ENCODE peak calls at places on chromosomes 2 and 18, in ten cellular contexts. One of them, this sample, is unnamed.
A peak's percentile ranks its signal among the peaks of the same experiment; 100 is the strongest.

GRCh38 chr2:46545015-46545839 is 65.9 kb downstream of the TMEM247 start:
- DNase-seq in ELR: no peak
- DNase-seq in activated CD4-positive, CD25-positive, alpha-beta regulatory T cell treated with anti-CD3 and anti-CD28 coated beads, Interleukin-2, amount 50 U/mL, for 16 hours: no peak
- DNase-seq in IMR-90: no peak
- DNase-seq in cardiac septum: no peak
- DNase-seq in activated CD4-positive, alpha-beta T cell treated with anti-CD3 and anti-CD28 coated beads, Interleukin-2, amount 50 U/mL, for 4 hours: no peak
- DNase-seq in stimulated activated naive CD8-positive, alpha-beta T cell treated with anti-CD3 and anti-CD28 coated beads, Interleukin-15, amount 100 ng/mL, for 72 hours: no peak
- DNase-seq in amniotic stem cell: no peak
- DNase-seq in AG08396: no peak
- DNase-seq in NCI-H2029: no peak
- DNase-seq in this sample: no peak

GRCh38 chr2:120908314-120908975 is 172.8 kb downstream of the GLI2 start:
- DNase-seq in ELR: peak; percentile 42
- DNase-seq in activated CD4-positive, CD25-positive, alpha-beta regulatory T cell treated with anti-CD3 and anti-CD28 coated beads, Interleukin-2, amount 50 U/mL, for 16 hours: no peak
- DNase-seq in IMR-90: peak; percentile 18
- DNase-seq in cardiac septum: no peak
- DNase-seq in activated CD4-positive, alpha-beta T cell treated with anti-CD3 and anti-CD28 coated beads, Interleukin-2, amount 50 U/mL, for 4 hours: no peak
- DNase-seq in stimulated activated naive CD8-positive, alpha-beta T cell treated with anti-CD3 and anti-CD28 coated beads, Interleukin-15, amount 100 ng/mL, for 72 hours: no peak
- DNase-seq in amniotic stem cell: no peak
- DNase-seq in AG08396: no peak
- DNase-seq in NCI-H2029: no peak
- DNase-seq in this sample: no peak

GRCh38 chr2:222451270-222451674 is 26.9 kb downstream of the SGPP2 start:
- DNase-seq in ELR: peak; percentile 36
- DNase-seq in activated CD4-positive, CD25-positive, alpha-beta regulatory T cell treated with anti-CD3 and anti-CD28 coated beads, Interleukin-2, amount 50 U/mL, for 16 hours: no peak
- DNase-seq in IMR-90: no peak
- DNase-seq in cardiac septum: no peak
- DNase-seq in activated CD4-positive, alpha-beta T cell treated with anti-CD3 and anti-CD28 coated beads, Interleukin-2, amount 50 U/mL, for 4 hours: no peak
- DNase-seq in stimulated activated naive CD8-positive, alpha-beta T cell treated with anti-CD3 and anti-CD28 coated beads, Interleukin-15, amount 100 ng/mL, for 72 hours: no peak
- DNase-seq in amniotic stem cell: no peak
- DNase-seq in AG08396: no peak
- DNase-seq in NCI-H2029: no peak
- DNase-seq in this sample: no peak

GRCh38 chr2:161576421-161576820 is 47.8 kb upstream of the SLC4A10 start:
- DNase-seq in ELR: peak; percentile 45
- DNase-seq in activated CD4-positive, CD25-positive, alpha-beta regulatory T cell treated with anti-CD3 and anti-CD28 coated beads, Interleukin-2, amount 50 U/mL, for 16 hours: no peak
- DNase-seq in IMR-90: no peak
- DNase-seq in cardiac septum: no peak
- DNase-seq in activated CD4-positive, alpha-beta T cell treated with anti-CD3 and anti-CD28 coated beads, Interleukin-2, amount 50 U/mL, for 4 hours: no peak
- DNase-seq in stimulated activated naive CD8-positive, alpha-beta T cell treated with anti-CD3 and anti-CD28 coated beads, Interleukin-15, amount 100 ng/mL, for 72 hours: peak; percentile 20
- DNase-seq in amniotic stem cell: no peak
- DNase-seq in AG08396: no peak
- DNase-seq in NCI-H2029: no peak
- DNase-seq in this sample: no peak

GRCh38 chr2:148756292-148756975 is 111.9 kb downstream of the EPC2 start:
- DNase-seq in ELR: peak; percentile 94
- DNase-seq in activated CD4-positive, CD25-positive, alpha-beta regulatory T cell treated with anti-CD3 and anti-CD28 coated beads, Interleukin-2, amount 50 U/mL, for 16 hours: no peak
- DNase-seq in IMR-90: peak; percentile 92
- DNase-seq in cardiac septum: no peak
- DNase-seq in activated CD4-positive, alpha-beta T cell treated with anti-CD3 and anti-CD28 coated beads, Interleukin-2, amount 50 U/mL, for 4 hours: no peak
- DNase-seq in stimulated activated naive CD8-positive, alpha-beta T cell treated with anti-CD3 and anti-CD28 coated beads, Interleukin-15, amount 100 ng/mL, for 72 hours: no peak
- DNase-seq in amniotic stem cell: no peak
- DNase-seq in AG08396: peak; percentile 2
- DNase-seq in NCI-H2029: no peak
- DNase-seq in this sample: peak; percentile 50

GRCh38 chr2:65688166-65688886 is 255.9 kb upstream of the SPRED2 start:
- DNase-seq in ELR: no peak
- DNase-seq in activated CD4-positive, CD25-positive, alpha-beta regulatory T cell treated with anti-CD3 and anti-CD28 coated beads, Interleukin-2, amount 50 U/mL, for 16 hours: no peak
- DNase-seq in IMR-90: no peak
- DNase-seq in cardiac septum: no peak
- DNase-seq in activated CD4-positive, alpha-beta T cell treated with anti-CD3 and anti-CD28 coated beads, Interleukin-2, amount 50 U/mL, for 4 hours: no peak
- DNase-seq in stimulated activated naive CD8-positive, alpha-beta T cell treated with anti-CD3 and anti-CD28 coated beads, Interleukin-15, amount 100 ng/mL, for 72 hours: no peak
- DNase-seq in amniotic stem cell: no peak
- DNase-seq in AG08396: no peak
- DNase-seq in NCI-H2029: no peak
- DNase-seq in this sample: no peak

GRCh38 chr2:108268001-108268400 is 20.7 kb upstream of the SULT1C2 start:
- DNase-seq in ELR: peak; percentile 85
- DNase-seq in activated CD4-positive, CD25-positive, alpha-beta regulatory T cell treated with anti-CD3 and anti-CD28 coated beads, Interleukin-2, amount 50 U/mL, for 16 hours: no peak
- DNase-seq in IMR-90: peak; percentile 91
- DNase-seq in cardiac septum: no peak
- DNase-seq in activated CD4-positive, alpha-beta T cell treated with anti-CD3 and anti-CD28 coated beads, Interleukin-2, amount 50 U/mL, for 4 hours: no peak
- DNase-seq in stimulated activated naive CD8-positive, alpha-beta T cell treated with anti-CD3 and anti-CD28 coated beads, Interleukin-15, amount 100 ng/mL, for 72 hours: no peak
- DNase-seq in amniotic stem cell: peak; percentile 42
- DNase-seq in AG08396: peak; percentile 29
- DNase-seq in NCI-H2029: no peak
- DNase-seq in this sample: peak; percentile 70

GRCh38 chr18:63182247-63182771 is 137.3 kb downstream of the BCL2 start:
- DNase-seq in ELR: no peak
- DNase-seq in activated CD4-positive, CD25-positive, alpha-beta regulatory T cell treated with anti-CD3 and anti-CD28 coated beads, Interleukin-2, amount 50 U/mL, for 16 hours: no peak
- DNase-seq in IMR-90: no peak
- DNase-seq in cardiac septum: no peak
- DNase-seq in activated CD4-positive, alpha-beta T cell treated with anti-CD3 and anti-CD28 coated beads, Interleukin-2, amount 50 U/mL, for 4 hours: no peak
- DNase-seq in stimulated activated naive CD8-positive, alpha-beta T cell treated with anti-CD3 and anti-CD28 coated beads, Interleukin-15, amount 100 ng/mL, for 72 hours: no peak
- DNase-seq in amniotic stem cell: no peak
- DNase-seq in AG08396: no peak
- DNase-seq in NCI-H2029: no peak
- DNase-seq in this sample: no peak

GRCh38 chr2:208192611-208193248 is 2.9 kb upstream of the C2orf80 start:
- DNase-seq in ELR: no peak
- DNase-seq in activated CD4-positive, CD25-positive, alpha-beta regulatory T cell treated with anti-CD3 and anti-CD28 coated beads, Interleukin-2, amount 50 U/mL, for 16 hours: no peak
- DNase-seq in IMR-90: no peak
- DNase-seq in cardiac septum: no peak
- DNase-seq in activated CD4-positive, alpha-beta T cell treated with anti-CD3 and anti-CD28 coated beads, Interleukin-2, amount 50 U/mL, for 4 hours: no peak
- DNase-seq in stimulated activated naive CD8-positive, alpha-beta T cell treated with anti-CD3 and anti-CD28 coated beads, Interleukin-15, amount 100 ng/mL, for 72 hours: no peak
- DNase-seq in amniotic stem cell: no peak
- DNase-seq in AG08396: no peak
- DNase-seq in NCI-H2029: no peak
- DNase-seq in this sample: no peak

GRCh38 chr2:228699888-228700287 is 518.4 kb upstream of the SPHKAP start:
- DNase-seq in ELR: peak; percentile 69
- DNase-seq in activated CD4-positive, CD25-positive, alpha-beta regulatory T cell treated with anti-CD3 and anti-CD28 coated beads, Interleukin-2, amount 50 U/mL, for 16 hours: no peak
- DNase-seq in IMR-90: no peak
- DNase-seq in cardiac septum: no peak
- DNase-seq in activated CD4-positive, alpha-beta T cell treated with anti-CD3 and anti-CD28 coated beads, Interleukin-2, amount 50 U/mL, for 4 hours: no peak
- DNase-seq in stimulated activated naive CD8-positive, alpha-beta T cell treated with anti-CD3 and anti-CD28 coated beads, Interleukin-15, amount 100 ng/mL, for 72 hours: no peak
- DNase-seq in amniotic stem cell: no peak
- DNase-seq in AG08396: no peak
- DNase-seq in NCI-H2029: no peak
- DNase-seq in this sample: no peak

GRCh38 chr2:96113951-96114350 is 2.4 kb downstream of the ADRA2B start:
- DNase-seq in ELR: no peak
- DNase-seq in activated CD4-positive, CD25-positive, alpha-beta regulatory T cell treated with anti-CD3 and anti-CD28 coated beads, Interleukin-2, amount 50 U/mL, for 16 hours: no peak
- DNase-seq in IMR-90: no peak
- DNase-seq in cardiac septum: no peak
- DNase-seq in activated CD4-positive, alpha-beta T cell treated with anti-CD3 and anti-CD28 coated beads, Interleukin-2, amount 50 U/mL, for 4 hours: no peak
- DNase-seq in stimulated activated naive CD8-positive, alpha-beta T cell treated with anti-CD3 and anti-CD28 coated beads, Interleukin-15, amount 100 ng/mL, for 72 hours: no peak
- DNase-seq in amniotic stem cell: no peak
- DNase-seq in AG08396: no peak
- DNase-seq in NCI-H2029: no peak
- DNase-seq in this sample: no peak

GRCh38 chr2:33337385-33337784 is 139.1 kb upstream of the RASGRP3 start:
- DNase-seq in ELR: no peak
- DNase-seq in activated CD4-positive, CD25-positive, alpha-beta regulatory T cell treated with anti-CD3 and anti-CD28 coated beads, Interleukin-2, amount 50 U/mL, for 16 hours: no peak
- DNase-seq in IMR-90: no peak
- DNase-seq in cardiac septum: no peak
- DNase-seq in activated CD4-positive, alpha-beta T cell treated with anti-CD3 and anti-CD28 coated beads, Interleukin-2, amount 50 U/mL, for 4 hours: no peak
- DNase-seq in stimulated activated naive CD8-positive, alpha-beta T cell treated with anti-CD3 and anti-CD28 coated beads, Interleukin-15, amount 100 ng/mL, for 72 hours: no peak
- DNase-seq in amniotic stem cell: no peak
- DNase-seq in AG08396: no peak
- DNase-seq in NCI-H2029: no peak
- DNase-seq in this sample: no peak

GRCh38 chr2:14197293-14197692 is 435.2 kb upstream of the LRATD1 start:
- DNase-seq in ELR: no peak
- DNase-seq in activated CD4-positive, CD25-positive, alpha-beta regulatory T cell treated with anti-CD3 and anti-CD28 coated beads, Interleukin-2, amount 50 U/mL, for 16 hours: no peak
- DNase-seq in IMR-90: no peak
- DNase-seq in cardiac septum: no peak
- DNase-seq in activated CD4-positive, alpha-beta T cell treated with anti-CD3 and anti-CD28 coated beads, Interleukin-2, amount 50 U/mL, for 4 hours: no peak
- DNase-seq in stimulated activated naive CD8-positive, alpha-beta T cell treated with anti-CD3 and anti-CD28 coated beads, Interleukin-15, amount 100 ng/mL, for 72 hours: no peak
- DNase-seq in amniotic stem cell: no peak
- DNase-seq in AG08396: no peak
- DNase-seq in NCI-H2029: no peak
- DNase-seq in this sample: no peak

GRCh38 chr2:145777297-145777696 is 1257.4 kb upstream of the ZEB2 start:
- DNase-seq in ELR: peak; percentile 74
- DNase-seq in activated CD4-positive, CD25-positive, alpha-beta regulatory T cell treated with anti-CD3 and anti-CD28 coated beads, Interleukin-2, amount 50 U/mL, for 16 hours: no peak
- DNase-seq in IMR-90: peak; percentile 77
- DNase-seq in cardiac septum: no peak
- DNase-seq in activated CD4-positive, alpha-beta T cell treated with anti-CD3 and anti-CD28 coated beads, Interleukin-2, amount 50 U/mL, for 4 hours: no peak
- DNase-seq in stimulated activated naive CD8-positive, alpha-beta T cell treated with anti-CD3 and anti-CD28 coated beads, Interleukin-15, amount 100 ng/mL, for 72 hours: no peak
- DNase-seq in amniotic stem cell: no peak
- DNase-seq in AG08396: no peak
- DNase-seq in NCI-H2029: no peak
- DNase-seq in this sample: peak; percentile 66

GRCh38 chr2:100870652-100871531 is 51.0 kb downstream of the NPAS2 start:
- DNase-seq in ELR: peak; percentile 63
- DNase-seq in activated CD4-positive, CD25-positive, alpha-beta regulatory T cell treated with anti-CD3 and anti-CD28 coated beads, Interleukin-2, amount 50 U/mL, for 16 hours: no peak
- DNase-seq in IMR-90: no peak
- DNase-seq in cardiac septum: no peak
- DNase-seq in activated CD4-positive, alpha-beta T cell treated with anti-CD3 and anti-CD28 coated beads, Interleukin-2, amount 50 U/mL, for 4 hours: no peak
- DNase-seq in stimulated activated naive CD8-positive, alpha-beta T cell treated with anti-CD3 and anti-CD28 coated beads, Interleukin-15, amount 100 ng/mL, for 72 hours: no peak
- DNase-seq in amniotic stem cell: no peak
- DNase-seq in AG08396: no peak
- DNase-seq in NCI-H2029: no peak
- DNase-seq in this sample: no peak

GRCh38 chr2:168926621-168927386 is 25.7 kb downstream of the G6PC2 start:
- DNase-seq in ELR: no peak
- DNase-seq in activated CD4-positive, CD25-positive, alpha-beta regulatory T cell treated with anti-CD3 and anti-CD28 coated beads, Interleukin-2, amount 50 U/mL, for 16 hours: no peak
- DNase-seq in IMR-90: no peak
- DNase-seq in cardiac septum: no peak
- DNase-seq in activated CD4-positive, alpha-beta T cell treated with anti-CD3 and anti-CD28 coated beads, Interleukin-2, amount 50 U/mL, for 4 hours: no peak
- DNase-seq in stimulated activated naive CD8-positive, alpha-beta T cell treated with anti-CD3 and anti-CD28 coated beads, Interleukin-15, amount 100 ng/mL, for 72 hours: no peak
- DNase-seq in amniotic stem cell: no peak
- DNase-seq in AG08396: no peak
- DNase-seq in NCI-H2029: no peak
- DNase-seq in this sample: no peak

GRCh38 chr2:216877085-216877484 is 17.2 kb upstream of the TNP1 start:
- DNase-seq in ELR: peak; percentile 17
- DNase-seq in activated CD4-positive, CD25-positive, alpha-beta regulatory T cell treated with anti-CD3 and anti-CD28 coated beads, Interleukin-2, amount 50 U/mL, for 16 hours: no peak
- DNase-seq in IMR-90: no peak
- DNase-seq in cardiac septum: no peak
- DNase-seq in activated CD4-positive, alpha-beta T cell treated with anti-CD3 and anti-CD28 coated beads, Interleukin-2, amount 50 U/mL, for 4 hours: no peak
- DNase-seq in stimulated activated naive CD8-positive, alpha-beta T cell treated with anti-CD3 and anti-CD28 coated beads, Interleukin-15, amount 100 ng/mL, for 72 hours: no peak
- DNase-seq in amniotic stem cell: no peak
- DNase-seq in AG08396: no peak
- DNase-seq in NCI-H2029: no peak
- DNase-seq in this sample: no peak

GRCh38 chr18:55794288-55795052 is 206.5 kb upstream of the TCF4 start:
- DNase-seq in ELR: no peak
- DNase-seq in activated CD4-positive, CD25-positive, alpha-beta regulatory T cell treated with anti-CD3 and anti-CD28 coated beads, Interleukin-2, amount 50 U/mL, for 16 hours: no peak
- DNase-seq in IMR-90: peak; percentile 65
- DNase-seq in cardiac septum: no peak
- DNase-seq in activated CD4-positive, alpha-beta T cell treated with anti-CD3 and anti-CD28 coated beads, Interleukin-2, amount 50 U/mL, for 4 hours: no peak
- DNase-seq in stimulated activated naive CD8-positive, alpha-beta T cell treated with anti-CD3 and anti-CD28 coated beads, Interleukin-15, amount 100 ng/mL, for 72 hours: no peak
- DNase-seq in amniotic stem cell: no peak
- DNase-seq in AG08396: peak; percentile 31
- DNase-seq in NCI-H2029: no peak
- DNase-seq in this sample: no peak

GRCh38 chr2:171410101-171410500 is 23.7 kb downstream of the METTL8 start:
- DNase-seq in ELR: peak; percentile 39
- DNase-seq in activated CD4-positive, CD25-positive, alpha-beta regulatory T cell treated with anti-CD3 and anti-CD28 coated beads, Interleukin-2, amount 50 U/mL, for 16 hours: no peak
- DNase-seq in IMR-90: peak; percentile 53
- DNase-seq in cardiac septum: no peak
- DNase-seq in activated CD4-positive, alpha-beta T cell treated with anti-CD3 and anti-CD28 coated beads, Interleukin-2, amount 50 U/mL, for 4 hours: no peak
- DNase-seq in stimulated activated naive CD8-positive, alpha-beta T cell treated with anti-CD3 and anti-CD28 coated beads, Interleukin-15, amount 100 ng/mL, for 72 hours: no peak
- DNase-seq in amniotic stem cell: no peak
- DNase-seq in AG08396: no peak
- DNase-seq in NCI-H2029: no peak
- DNase-seq in this sample: no peak

GRCh38 chr2:141618457-141618856 is 512.4 kb downstream of the LRP1B start:
- DNase-seq in ELR: no peak
- DNase-seq in activated CD4-positive, CD25-positive, alpha-beta regulatory T cell treated with anti-CD3 and anti-CD28 coated beads, Interleukin-2, amount 50 U/mL, for 16 hours: no peak
- DNase-seq in IMR-90: no peak
- DNase-seq in cardiac septum: no peak
- DNase-seq in activated CD4-positive, alpha-beta T cell treated with anti-CD3 and anti-CD28 coated beads, Interleukin-2, amount 50 U/mL, for 4 hours: no peak
- DNase-seq in stimulated activated naive CD8-positive, alpha-beta T cell treated with anti-CD3 and anti-CD28 coated beads, Interleukin-15, amount 100 ng/mL, for 72 hours: no peak
- DNase-seq in amniotic stem cell: no peak
- DNase-seq in AG08396: no peak
- DNase-seq in NCI-H2029: no peak
- DNase-seq in this sample: no peak

GRCh38 chr18:21605218-21605617 is 4.7 kb upstream of the ESCO1 start:
- DNase-seq in ELR: no peak
- DNase-seq in activated CD4-positive, CD25-positive, alpha-beta regulatory T cell treated with anti-CD3 and anti-CD28 coated beads, Interleukin-2, amount 50 U/mL, for 16 hours: no peak
- DNase-seq in IMR-90: no peak
- DNase-seq in cardiac septum: no peak
- DNase-seq in activated CD4-positive, alpha-beta T cell treated with anti-CD3 and anti-CD28 coated beads, Interleukin-2, amount 50 U/mL, for 4 hours: no peak
- DNase-seq in stimulated activated naive CD8-positive, alpha-beta T cell treated with anti-CD3 and anti-CD28 coated beads, Interleukin-15, amount 100 ng/mL, for 72 hours: no peak
- DNase-seq in amniotic stem cell: no peak
- DNase-seq in AG08396: no peak
- DNase-seq in NCI-H2029: no peak
- DNase-seq in this sample: no peak

GRCh38 chr18:5197032-5197434 is at the start of gene AKAIN1:
- DNase-seq in ELR: no peak
- DNase-seq in activated CD4-positive, CD25-positive, alpha-beta regulatory T cell treated with anti-CD3 and anti-CD28 coated beads, Interleukin-2, amount 50 U/mL, for 16 hours: no peak
- DNase-seq in IMR-90: peak; percentile 18
- DNase-seq in cardiac septum: no peak
- DNase-seq in activated CD4-positive, alpha-beta T cell treated with anti-CD3 and anti-CD28 coated beads, Interleukin-2, amount 50 U/mL, for 4 hours: no peak
- DNase-seq in stimulated activated naive CD8-positive, alpha-beta T cell treated with anti-CD3 and anti-CD28 coated beads, Interleukin-15, amount 100 ng/mL, for 72 hours: peak; percentile 16
- DNase-seq in amniotic stem cell: no peak
- DNase-seq in AG08396: peak; percentile 36
- DNase-seq in NCI-H2029: peak; percentile 11
- DNase-seq in this sample: peak; percentile 3

GRCh38 chr18:70132999-70133398 is 72.5 kb downstream of the RTTN start:
- DNase-seq in ELR: peak; percentile 69
- DNase-seq in activated CD4-positive, CD25-positive, alpha-beta regulatory T cell treated with anti-CD3 and anti-CD28 coated beads, Interleukin-2, amount 50 U/mL, for 16 hours: no peak
- DNase-seq in IMR-90: peak; percentile 98
- DNase-seq in cardiac septum: no peak
- DNase-seq in activated CD4-positive, alpha-beta T cell treated with anti-CD3 and anti-CD28 coated beads, Interleukin-2, amount 50 U/mL, for 4 hours: no peak
- DNase-seq in stimulated activated naive CD8-positive, alpha-beta T cell treated with anti-CD3 and anti-CD28 coated beads, Interleukin-15, amount 100 ng/mL, for 72 hours: no peak
- DNase-seq in amniotic stem cell: peak; percentile 60
- DNase-seq in AG08396: peak; percentile 77
- DNase-seq in NCI-H2029: no peak
- DNase-seq in this sample: peak; percentile 87

GRCh38 chr18:48142353-48142752 is 211.9 kb upstream of the SMAD2 start:
- DNase-seq in ELR: no peak
- DNase-seq in activated CD4-positive, CD25-positive, alpha-beta regulatory T cell treated with anti-CD3 and anti-CD28 coated beads, Interleukin-2, amount 50 U/mL, for 16 hours: no peak
- DNase-seq in IMR-90: no peak
- DNase-seq in cardiac septum: no peak
- DNase-seq in activated CD4-positive, alpha-beta T cell treated with anti-CD3 and anti-CD28 coated beads, Interleukin-2, amount 50 U/mL, for 4 hours: no peak
- DNase-seq in stimulated activated naive CD8-positive, alpha-beta T cell treated with anti-CD3 and anti-CD28 coated beads, Interleukin-15, amount 100 ng/mL, for 72 hours: no peak
- DNase-seq in amniotic stem cell: no peak
- DNase-seq in AG08396: no peak
- DNase-seq in NCI-H2029: no peak
- DNase-seq in this sample: no peak

GRCh38 chr18:55048892-55049291 is 89.6 kb upstream of the CCDC68 start:
- DNase-seq in ELR: peak; percentile 85
- DNase-seq in activated CD4-positive, CD25-positive, alpha-beta regulatory T cell treated with anti-CD3 and anti-CD28 coated beads, Interleukin-2, amount 50 U/mL, for 16 hours: no peak
- DNase-seq in IMR-90: peak; percentile 65
- DNase-seq in cardiac septum: no peak
- DNase-seq in activated CD4-positive, alpha-beta T cell treated with anti-CD3 and anti-CD28 coated beads, Interleukin-2, amount 50 U/mL, for 4 hours: no peak
- DNase-seq in stimulated activated naive CD8-positive, alpha-beta T cell treated with anti-CD3 and anti-CD28 coated beads, Interleukin-15, amount 100 ng/mL, for 72 hours: no peak
- DNase-seq in amniotic stem cell: no peak
- DNase-seq in AG08396: peak; percentile 25
- DNase-seq in NCI-H2029: no peak
- DNase-seq in this sample: no peak

GRCh38 chr2:130910931-130911330 is 74.2 kb downstream of the ARHGEF4 start:
- DNase-seq in ELR: no peak
- DNase-seq in activated CD4-positive, CD25-positive, alpha-beta regulatory T cell treated with anti-CD3 and anti-CD28 coated beads, Interleukin-2, amount 50 U/mL, for 16 hours: no peak
- DNase-seq in IMR-90: no peak
- DNase-seq in cardiac septum: no peak
- DNase-seq in activated CD4-positive, alpha-beta T cell treated with anti-CD3 and anti-CD28 coated beads, Interleukin-2, amount 50 U/mL, for 4 hours: no peak
- DNase-seq in stimulated activated naive CD8-positive, alpha-beta T cell treated with anti-CD3 and anti-CD28 coated beads, Interleukin-15, amount 100 ng/mL, for 72 hours: no peak
- DNase-seq in amniotic stem cell: no peak
- DNase-seq in AG08396: no peak
- DNase-seq in NCI-H2029: no peak
- DNase-seq in this sample: no peak

GRCh38 chr2:231932985-231933915 is 7.1 kb upstream of the NPPC start:
- DNase-seq in ELR: no peak
- DNase-seq in activated CD4-positive, CD25-positive, alpha-beta regulatory T cell treated with anti-CD3 and anti-CD28 coated beads, Interleukin-2, amount 50 U/mL, for 16 hours: no peak
- DNase-seq in IMR-90: no peak
- DNase-seq in cardiac septum: no peak
- DNase-seq in activated CD4-positive, alpha-beta T cell treated with anti-CD3 and anti-CD28 coated beads, Interleukin-2, amount 50 U/mL, for 4 hours: no peak
- DNase-seq in stimulated activated naive CD8-positive, alpha-beta T cell treated with anti-CD3 and anti-CD28 coated beads, Interleukin-15, amount 100 ng/mL, for 72 hours: no peak
- DNase-seq in amniotic stem cell: no peak
- DNase-seq in AG08396: peak; percentile 1
- DNase-seq in NCI-H2029: no peak
- DNase-seq in this sample: no peak

GRCh38 chr2:151827564-151828142 is 568 bp downstream of the ARL5A start:
- DNase-seq in ELR: peak; percentile 46
- DNase-seq in activated CD4-positive, CD25-positive, alpha-beta regulatory T cell treated with anti-CD3 and anti-CD28 coated beads, Interleukin-2, amount 50 U/mL, for 16 hours: peak; percentile 16
- DNase-seq in IMR-90: peak; percentile 16
- DNase-seq in cardiac septum: no peak
- DNase-seq in activated CD4-positive, alpha-beta T cell treated with anti-CD3 and anti-CD28 coated beads, Interleukin-2, amount 50 U/mL, for 4 hours: no peak
- DNase-seq in stimulated activated naive CD8-positive, alpha-beta T cell treated with anti-CD3 and anti-CD28 coated beads, Interleukin-15, amount 100 ng/mL, for 72 hours: peak; percentile 14
- DNase-seq in amniotic stem cell: no peak
- DNase-seq in AG08396: peak; percentile 26
- DNase-seq in NCI-H2029: no peak
- DNase-seq in this sample: peak; percentile 9

This sample was measured in brain microvascular endothelial cell.